ENCODE peak calls at places on chromosomes 13 and 19, in nine cellular contexts. I is RWPE1; A is sigmoid colon; U is WTC11; W is foreskin keratinocyte; F is A549; X is activated CD8-positive, alpha-beta T cell treated with anti-CD3 and anti-CD28 coated beads for 36 hours; O is HFFc6; V is ascending aorta. H is an unnamed sample.

GRCh38 chr19:42067315-42067888 is 2.6 kb downstream of the GRIK5 start:
- DNase-seq in I (no peak), A (no peak), U (no peak), W (no peak), F (no peak), X (no peak), O (no peak), V (no peak), H (no peak)

GRCh38 chr13:99227909-99228688 is 27.4 kb downstream of the UBAC2 start:
- DNase-seq in I (no peak), A (no peak), U (no peak), W (peak; percentile 6), F (no peak), X (peak; percentile 39), O (no peak), V (no peak), H (no peak)

GRCh38 chr13:41613984-41614581 is 156.7 kb downstream of the RGCC start:
- DNase-seq in I (no peak), A (peak; percentile 74), U (no peak), W (no peak), F (no peak), X (no peak), O (peak; percentile 84), V (peak; percentile 73), H (no peak)

GRCh38 chr13:63408227-63409202 is 1992.9 kb upstream of the PCDH20 start:
- DNase-seq in I (no peak), A (no peak), U (no peak), W (no peak), F (no peak), X (no peak), O (no peak), V (no peak), H (no peak)

GRCh38 chr19:49224856-49225255 is 67.3 kb downstream of the TRPM4 start:
- DNase-seq in I (peak; percentile 65), A (no peak), U (peak; percentile 79), W (peak; percentile 49), F (peak; percentile 84), X (peak; percentile 65), O (peak; percentile 63), V (no peak), H (no peak)

GRCh38 chr13:104586010-104586746 is 1520.0 kb upstream of the SLC10A2 start:
- DNase-seq in I (peak; percentile 17), A (no peak), U (no peak), W (peak; percentile 74), F (no peak), X (no peak), O (no peak), V (no peak), H (no peak)

GRCh38 chr19:18364826-18365528 is 21.0 kb upstream of the GDF15 start:
- DNase-seq in I (peak; percentile 90), A (peak; percentile 87), U (peak; percentile 38), W (peak; percentile 90), F (peak; percentile 71), X (peak; percentile 15), O (peak; percentile 98), V (peak; percentile 90), H (no peak)

GRCh38 chr19:13033244-13033643 is 38.0 kb downstream of the NFIX start:
- DNase-seq in I (no peak), A (no peak), U (no peak), W (no peak), F (no peak), X (no peak), O (no peak), V (no peak), H (no peak)

GRCh38 chr19:4700573-4700970 is 23.1 kb downstream of the DPP9 start:
- DNase-seq in I (no peak), A (no peak), U (peak; percentile 31), W (no peak), F (no peak), X (no peak), O (no peak), V (no peak), H (no peak)
- TF ChIP-seq CTCF in I (no peak), A (no peak), U (no peak), W (peak; percentile 26), F (no peak), X (no peak), O (no peak), V (no peak), H (no peak)

DNA sequence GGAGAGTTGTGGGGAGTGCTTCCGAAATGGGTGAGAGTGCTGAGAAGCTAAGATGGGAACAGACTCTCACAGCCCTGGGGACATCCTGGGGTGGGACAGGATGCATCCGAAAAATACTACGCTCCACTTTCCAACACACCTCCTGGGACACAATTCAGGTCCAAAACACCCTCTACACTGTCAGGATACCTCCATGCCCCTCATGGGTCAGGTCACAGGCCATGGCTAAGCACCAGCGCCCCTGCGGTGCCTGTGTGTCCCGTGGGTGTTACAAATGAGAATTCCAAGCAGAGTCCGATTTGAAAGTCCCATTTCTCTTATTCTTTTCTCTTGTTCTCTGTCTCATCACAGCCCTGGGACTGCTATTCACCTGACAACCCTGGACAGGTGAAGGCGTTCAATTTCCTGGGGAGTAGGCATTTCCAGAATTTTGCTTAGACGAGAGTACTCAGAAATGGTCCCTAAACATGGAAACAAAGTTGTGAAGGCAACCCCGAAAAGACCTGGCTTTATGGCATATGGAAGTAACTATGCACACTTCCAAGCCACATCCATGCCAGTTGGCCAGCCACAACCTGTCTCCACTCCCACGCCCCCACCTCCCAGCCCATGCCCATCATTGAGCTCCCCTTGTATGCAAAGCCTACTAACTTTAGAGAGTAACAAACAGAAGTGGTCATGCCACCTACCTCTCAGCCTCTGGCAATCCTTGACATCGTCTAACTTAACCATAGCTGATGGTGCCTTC is 87.9 kb upstream of the ZNF507 start:
- DNase-seq in I (no peak), A (no peak), U (no peak), W (no peak), F (no peak), X (no peak), O (no peak), V (no peak), H (no peak)
- TF ChIP-seq CTCF in I (no peak), A (no peak), U (no peak), W (no peak), F (no peak), X (no peak), O (no peak), V (no peak), H (no peak)

GRCh38 chr13:21022694-21023325 is 38.6 kb downstream of the LATS2 start:
- DNase-seq in I (no peak), A (peak; percentile 62), U (peak; percentile 57), W (no peak), F (no peak), X (no peak), O (no peak), V (no peak), H (no peak)
- TF ChIP-seq CTCF in I (no peak), A (no peak), U (no peak), W (no peak), F (no peak), X (no peak), O (no peak), V (no peak), H (no peak)

GRCh38 chr13:59094149-59094548 is 1069.6 kb downstream of the DIAPH3 start:
- DNase-seq in I (peak; percentile 18), A (no peak), U (no peak), W (peak; percentile 41), F (no peak), X (no peak), O (no peak), V (no peak), H (no peak)
- TF ChIP-seq CTCF in I (no peak), A (no peak), U (no peak), W (no peak), F (no peak), X (no peak), O (no peak), V (no peak), H (no peak)